ENCODE peak calls at places on chromosome 1, in four cellular contexts. G is heart left ventricle; S is CD4-positive, alpha-beta T cell; Z is PC-9. M is an unnamed sample.

GRCh38 chr1:16109571-16109970 is 36.1 kb upstream of the FAM131C start:
- DNase-seq in G (no peak), S (no peak), Z (peak; percentile 62), M (no peak)

GRCh38 chr1:185862235-185862634 is 128.0 kb downstream of the HMCN1 start:
- DNase-seq in G (no peak), S (no peak), Z (no peak), M (no peak)

GRCh38 chr1:107534632-107535031 is 393.8 kb downstream of the NTNG1 start:
- DNase-seq in G (no peak), S (no peak), Z (peak; percentile 62), M (no peak)

GRCh38 chr1:44609412-44609767 is 64.9 kb downstream of the TMEM53 start:
- DNase-seq in G (no peak), S (peak; percentile 40), Z (no peak), M (no peak)

GRCh38 chr1:47996406-47997226 is 569 bp downstream of the TRABD2B start:
- DNase-seq in G (no peak), S (no peak), Z (no peak), M (no peak)

GRCh38 chr1:115969509-115969908 is 6.8 kb upstream of the SLC22A15 start:
- DNase-seq in G (no peak), S (no peak), Z (no peak), M (no peak)

GRCh38 chr1:15953791-15954201 is 22.1 kb downstream of the ZBTB17 start:
- DNase-seq in G (no peak), S (no peak), Z (no peak), M (no peak)

GRCh38 chr1:10195570-10195969 is 14.8 kb upstream of the KIF1B start:
- DNase-seq in G (no peak), S (no peak), Z (peak; percentile 80), M (no peak)

GRCh38 chr1:167447521-167448136 is 70.7 kb downstream of the CD247 start:
- DNase-seq in G (no peak), S (peak; percentile 66), Z (peak; percentile 95), M (no peak)

GRCh38 chr1:199855580-199855979 is 171.9 kb upstream of the NR5A2 start:
- DNase-seq in G (no peak), S (no peak), Z (peak; percentile 62), M (peak; percentile 89)

GRCh38 chr1:174872615-174873058 is 127.1 kb upstream of the CACYBP start:
- DNase-seq in G (no peak), S (no peak), Z (peak; percentile 86), M (peak; percentile 6)

GRCh38 chr1:244354810-244355278 is 96.9 kb downstream of the ADSS2 start:
- DNase-seq in G (no peak), S (no peak), Z (no peak), M (no peak)

GRCh38 chr1:99849413-99849743 is 783 bp upstream of the AGL start:
- DNase-seq in G (no peak), S (no peak), Z (no peak), M (no peak)

GRCh38 chr1:227886503-227886961 is 61.2 kb downstream of the WNT9A start:
- DNase-seq in G (peak; percentile 53), S (peak; percentile 28), Z (no peak), M (no peak)

GRCh38 chr1:66476774-66477173 is 57.2 kb upstream of the SGIP1 start:
- DNase-seq in G (no peak), S (no peak), Z (no peak), M (no peak)

GRCh38 chr1:54871275-54872040 is 15.5 kb downstream of the DHCR24 start:
- DNase-seq in G (no peak), S (no peak), Z (no peak), M (no peak)

GRCh38 chr1:233614173-233614742 is 352 bp downstream of the KCNK1 start:
- DNase-seq in G (peak; percentile 61), S (no peak), Z (peak; percentile 61), M (peak; percentile 51)

GRCh38 chr1:92105546-92106081 is 25.5 kb downstream of the BTBD8 start:
- DNase-seq in G (no peak), S (no peak), Z (no peak), M (no peak)

GRCh38 chr1:150121236-150121862 is 28.4 kb upstream of the PLEKHO1 start:
- DNase-seq in G (no peak), S (no peak), Z (peak; percentile 62), M (peak; percentile 12)

GRCh38 chr1:40258445-40258769 is 371 bp downstream of the ZMPSTE24 start:
- DNase-seq in G (no peak), S (no peak), Z (no peak), M (no peak)

GRCh38 chr1:89822999-89823628 is 2.3 kb downstream of the LRRC8D start:
- DNase-seq in G (no peak), S (no peak), Z (peak; percentile 68), M (peak; percentile 26)

GRCh38 chr1:27321813-27322568 is at the start of gene TMEM222:
- DNase-seq in G (peak; percentile 99), S (peak; percentile 98), Z (peak; percentile 87), M (peak; percentile 97)

GRCh38 chr1:28900562-28900961 is 13.8 kb upstream of the EPB41 start:
- DNase-seq in G (no peak), S (no peak), Z (no peak), M (no peak)

GRCh38 chr1:11925938-11926292 is 312 bp downstream of the KIAA2013 start:
- DNase-seq in G (peak; percentile 75), S (no peak), Z (no peak), M (no peak)

GRCh38 chr1:94922756-94923465 is 4.0 kb downstream of the CNN3 start:
- DNase-seq in G (no peak), S (no peak), Z (peak; percentile 66), M (no peak)

DNA sequence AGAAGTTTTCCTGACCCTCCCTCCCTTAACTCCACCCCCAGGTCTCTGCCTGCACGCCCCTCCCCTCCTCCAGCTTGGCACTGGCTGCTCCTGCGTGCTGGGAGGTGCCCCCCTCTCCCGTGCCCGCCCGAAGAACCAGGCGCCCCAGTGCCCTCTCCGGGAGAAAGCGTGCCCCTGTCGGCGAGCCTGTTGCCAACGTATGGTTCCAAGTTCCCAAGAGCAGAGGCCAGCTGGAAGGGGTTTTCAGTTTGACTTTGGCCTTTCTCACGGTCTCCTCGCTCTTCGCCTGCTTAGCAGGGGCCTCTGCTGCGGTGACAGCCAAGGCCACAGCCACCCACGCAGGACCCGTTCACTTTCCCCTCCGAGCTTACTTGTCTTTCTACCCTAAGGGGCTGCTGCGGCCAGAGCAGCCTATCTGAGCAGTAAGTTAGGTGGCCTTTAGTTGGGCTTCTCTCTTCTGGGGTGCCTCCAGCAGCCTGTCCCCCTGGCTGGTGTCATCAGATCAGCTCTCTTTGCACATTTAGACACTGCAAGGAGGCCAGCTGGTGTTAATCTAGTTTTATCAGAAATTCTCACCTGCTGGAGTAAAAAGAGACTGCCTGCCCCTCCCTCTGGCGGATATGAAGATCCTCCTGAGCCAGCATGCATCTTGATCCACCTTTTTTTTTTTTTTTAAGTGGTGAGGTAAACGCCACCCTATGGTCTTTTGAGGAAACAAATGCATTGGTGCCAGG is 1.5 kb downstream of the STUM start:
- DNase-seq in G (no peak), S (peak; percentile 40), Z (peak; percentile 39), M (peak; percentile 60)
- TF ChIP-seq CTCF in G (no peak), S (no peak), Z (peak; percentile 28), M (no peak)

GRCh38 chr1:65444128-65444527 is 23.7 kb downstream of the LEPR start:
- DNase-seq in G (no peak), S (no peak), Z (no peak), M (no peak)
- H3K27ac ChIP-seq in G (no peak overlapping the region), S (no peak overlapping the region), Z (no peak overlapping the region), M (no peak overlapping the region)

DNA sequence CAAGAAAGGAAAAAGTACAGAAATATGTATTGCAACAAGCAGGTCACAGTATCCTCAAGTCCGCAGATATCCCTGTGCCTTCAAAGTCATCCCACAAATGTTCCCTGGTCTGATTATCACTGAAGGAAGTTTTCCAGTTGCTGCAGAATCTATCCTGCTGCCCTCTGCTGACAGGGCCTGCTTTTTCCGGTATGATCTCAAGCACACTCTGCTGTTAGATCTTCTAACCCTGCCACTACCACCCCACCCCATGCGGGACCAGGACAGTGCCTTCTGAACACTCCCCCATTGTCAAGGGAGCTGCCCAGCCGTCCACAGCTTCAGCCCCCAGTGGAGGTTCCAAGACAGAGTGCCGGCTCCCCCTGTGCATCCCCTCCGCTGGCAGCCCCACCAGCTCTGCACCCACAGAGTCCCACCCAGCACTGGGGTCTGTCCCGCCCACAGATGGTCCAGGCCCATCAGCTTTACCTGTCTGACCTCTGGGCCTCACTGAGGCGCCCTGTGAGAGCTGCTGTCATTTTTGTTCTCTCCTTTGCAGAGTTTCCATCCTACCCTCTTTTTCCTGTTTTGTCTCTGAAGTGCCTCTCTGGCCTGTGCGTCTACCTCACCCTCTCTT is 27.9 kb downstream of the FAM163A start:
- DNase-seq in G (no peak), S (no peak), Z (no peak), M (no peak)
- TF ChIP-seq CTCF in G (no peak), S (no peak), Z (peak; percentile 24), M (no peak)

DNA sequence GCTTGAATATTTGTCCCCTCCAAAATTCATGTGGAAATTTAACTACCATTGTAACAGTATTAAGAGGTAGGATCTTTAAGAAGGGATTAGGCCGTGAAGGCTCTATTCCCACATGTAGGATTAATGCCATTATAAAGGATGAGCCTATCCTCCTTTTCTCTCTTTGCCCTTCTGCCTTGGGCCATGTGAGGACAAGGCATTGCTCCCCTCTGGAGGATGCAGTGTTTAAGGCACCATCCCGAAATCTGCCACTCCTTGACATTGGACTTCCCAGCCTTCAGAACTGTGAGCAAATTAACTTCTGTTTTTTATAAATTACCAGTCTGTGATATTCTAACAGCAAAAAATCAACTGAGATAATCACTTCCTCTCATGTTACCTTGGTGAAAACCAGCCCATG is 124.4 kb downstream of the TOMM20 start:
- DNase-seq in G (no peak), S (no peak), Z (no peak), M (no peak)
- H3K27ac ChIP-seq in G (no peak overlapping the region), S (no peak overlapping the region), Z (no peak overlapping the region), M (no peak overlapping the region)

GRCh38 chr1:231020816-231021215 is 19.2 kb downstream of the FAM89A start:
- DNase-seq in G (no peak), S (no peak), Z (no peak), M (no peak)

GRCh38 chr1:231019711-231020110 is 20.3 kb downstream of the FAM89A start:
- DNase-seq in G (no peak), S (no peak), Z (no peak), M (no peak)

GRCh38 chr1:231023150-231023549 is 16.9 kb downstream of the FAM89A start:
- DNase-seq in G (no peak), S (no peak), Z (no peak), M (no peak)

GRCh38 chr1:231021540-231022031 is 18.5 kb downstream of the FAM89A start:
- DNase-seq in G (no peak), S (no peak), Z (no peak), M (no peak)

DNA sequence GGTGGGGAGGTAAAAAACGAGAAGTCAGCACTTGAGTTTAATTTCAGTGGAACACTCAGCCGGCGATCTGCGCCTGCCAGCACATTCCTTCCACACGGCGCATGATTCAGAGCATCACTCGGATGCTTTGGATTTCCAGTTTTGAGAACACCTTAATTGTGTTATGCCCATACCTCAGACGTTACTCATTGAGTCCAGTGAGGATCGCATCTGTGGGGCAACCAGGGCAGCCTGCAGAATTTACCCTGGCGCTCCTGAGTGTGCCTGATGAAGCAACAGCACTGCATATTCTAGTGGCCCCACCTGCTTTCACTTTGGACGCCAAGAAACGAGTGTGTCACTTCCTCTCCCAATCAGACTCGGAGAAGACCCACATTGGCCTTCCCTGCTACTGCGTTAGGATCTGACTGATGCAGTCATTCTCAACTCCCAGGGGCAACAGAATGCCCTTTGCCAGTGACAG is 19.9 kb downstream of the FAM89A start:
- DNase-seq in G (no peak), S (no peak), Z (peak; percentile 68), M (peak; percentile 46)
- TF ChIP-seq CTCF in G (no peak), S (no peak), Z (no peak), M (no peak)